ENCODE peak calls at places on chromosomes 3 and 15, in seven cellular contexts. One of them, this sample, is unnamed.

GRCh38 chr3:61832375-61833229 is 271.2 kb downstream of the PTPRG start:
- DNase-seq in esophagus squamous epithelium: no peak
- DNase-seq in SHP77: no peak
- DNase-seq in KG1: no peak
- DNase-seq in T47D: no peak
- DNase-seq in stimulated activated CD8-positive, alpha-beta memory T cell treated with anti-CD3 and anti-CD28 coated beads, Interleukin-15, amount 100 ng/mL, for 24 hours: no peak
- DNase-seq in iris pigment epithelial cell: no peak
- DNase-seq in this sample: no peak

GRCh38 chr3:13081603-13082360 is 8.6 kb upstream of the IQSEC1 start:
- DNase-seq in esophagus squamous epithelium: no peak
- DNase-seq in SHP77: peak; percentile 5
- DNase-seq in KG1: no peak
- DNase-seq in T47D: no peak
- DNase-seq in stimulated activated CD8-positive, alpha-beta memory T cell treated with anti-CD3 and anti-CD28 coated beads, Interleukin-15, amount 100 ng/mL, for 24 hours: no peak
- DNase-seq in iris pigment epithelial cell: no peak
- DNase-seq in this sample: no peak

GRCh38 chr3:66398228-66399025 is 102.4 kb downstream of the LRIG1 start:
- DNase-seq in esophagus squamous epithelium: no peak
- DNase-seq in SHP77: no peak
- DNase-seq in KG1: no peak
- DNase-seq in T47D: no peak
- DNase-seq in stimulated activated CD8-positive, alpha-beta memory T cell treated with anti-CD3 and anti-CD28 coated beads, Interleukin-15, amount 100 ng/mL, for 24 hours: no peak
- DNase-seq in iris pigment epithelial cell: no peak
- DNase-seq in this sample: no peak

GRCh38 chr3:134860141-134860540 is 65.1 kb downstream of the EPHB1 start:
- DNase-seq in esophagus squamous epithelium: no peak
- DNase-seq in SHP77: no peak
- DNase-seq in KG1: no peak
- DNase-seq in T47D: no peak
- DNase-seq in stimulated activated CD8-positive, alpha-beta memory T cell treated with anti-CD3 and anti-CD28 coated beads, Interleukin-15, amount 100 ng/mL, for 24 hours: no peak
- DNase-seq in iris pigment epithelial cell: no peak
- DNase-seq in this sample: no peak

GRCh38 chr15:77111813-77112212 is 40.9 kb upstream of the TSPAN3 start:
- DNase-seq in esophagus squamous epithelium: no peak
- DNase-seq in SHP77: no peak
- DNase-seq in KG1: no peak
- DNase-seq in T47D: no peak
- DNase-seq in stimulated activated CD8-positive, alpha-beta memory T cell treated with anti-CD3 and anti-CD28 coated beads, Interleukin-15, amount 100 ng/mL, for 24 hours: no peak
- DNase-seq in iris pigment epithelial cell: no peak
- DNase-seq in this sample: no peak

GRCh38 chr15:23049984-23050628 is 10.7 kb upstream of the TUBGCP5 start:
- DNase-seq in esophagus squamous epithelium: no peak
- DNase-seq in SHP77: no peak
- DNase-seq in KG1: no peak
- DNase-seq in T47D: no peak
- DNase-seq in stimulated activated CD8-positive, alpha-beta memory T cell treated with anti-CD3 and anti-CD28 coated beads, Interleukin-15, amount 100 ng/mL, for 24 hours: no peak
- DNase-seq in iris pigment epithelial cell: no peak
- DNase-seq in this sample: no peak

GRCh38 chr3:139982404-139982803 is 47.4 kb downstream of the CLSTN2 start:
- DNase-seq in esophagus squamous epithelium: no peak
- DNase-seq in SHP77: no peak
- DNase-seq in KG1: no peak
- DNase-seq in T47D: peak; percentile 44
- DNase-seq in stimulated activated CD8-positive, alpha-beta memory T cell treated with anti-CD3 and anti-CD28 coated beads, Interleukin-15, amount 100 ng/mL, for 24 hours: no peak
- DNase-seq in iris pigment epithelial cell: peak; percentile 5
- DNase-seq in this sample: no peak

GRCh38 chr3:76873509-76874242 is 166.2 kb upstream of the ROBO2 start:
- DNase-seq in esophagus squamous epithelium: no peak
- DNase-seq in SHP77: no peak
- DNase-seq in KG1: no peak
- DNase-seq in T47D: peak; percentile 30
- DNase-seq in stimulated activated CD8-positive, alpha-beta memory T cell treated with anti-CD3 and anti-CD28 coated beads, Interleukin-15, amount 100 ng/mL, for 24 hours: no peak
- DNase-seq in iris pigment epithelial cell: no peak
- DNase-seq in this sample: no peak

GRCh38 chr15:65336767-65337435 is 32.4 kb downstream of the RNU5B-1 start:
- DNase-seq in esophagus squamous epithelium: no peak
- DNase-seq in SHP77: no peak
- DNase-seq in KG1: no peak
- DNase-seq in T47D: no peak
- DNase-seq in stimulated activated CD8-positive, alpha-beta memory T cell treated with anti-CD3 and anti-CD28 coated beads, Interleukin-15, amount 100 ng/mL, for 24 hours: no peak
- DNase-seq in iris pigment epithelial cell: no peak
- DNase-seq in this sample: no peak

GRCh38 chr3:21729888-21730459 is 21.0 kb downstream of the ZNF385D start:
- DNase-seq in esophagus squamous epithelium: no peak
- DNase-seq in SHP77: no peak
- DNase-seq in KG1: no peak
- DNase-seq in T47D: no peak
- DNase-seq in stimulated activated CD8-positive, alpha-beta memory T cell treated with anti-CD3 and anti-CD28 coated beads, Interleukin-15, amount 100 ng/mL, for 24 hours: no peak
- DNase-seq in iris pigment epithelial cell: peak; percentile 30
- DNase-seq in this sample: no peak

GRCh38 chr15:27339138-27339537 is 368.2 kb downstream of the GABRG3 start:
- DNase-seq in esophagus squamous epithelium: no peak
- DNase-seq in SHP77: no peak
- DNase-seq in KG1: no peak
- DNase-seq in T47D: peak; percentile 50
- DNase-seq in stimulated activated CD8-positive, alpha-beta memory T cell treated with anti-CD3 and anti-CD28 coated beads, Interleukin-15, amount 100 ng/mL, for 24 hours: no peak
- DNase-seq in iris pigment epithelial cell: no peak
- DNase-seq in this sample: no peak

GRCh38 chr3:133256787-133257483 is 142.9 kb upstream of the BFSP2 start:
- DNase-seq in esophagus squamous epithelium: no peak
- DNase-seq in SHP77: no peak
- DNase-seq in KG1: no peak
- DNase-seq in T47D: no peak
- DNase-seq in stimulated activated CD8-positive, alpha-beta memory T cell treated with anti-CD3 and anti-CD28 coated beads, Interleukin-15, amount 100 ng/mL, for 24 hours: no peak
- DNase-seq in iris pigment epithelial cell: peak; percentile 15
- DNase-seq in this sample: no peak

GRCh38 chr15:101637549-101638318 is 14.4 kb downstream of the TM2D3 start:
- DNase-seq in esophagus squamous epithelium: no peak
- DNase-seq in SHP77: no peak
- DNase-seq in KG1: no peak
- DNase-seq in T47D: no peak
- DNase-seq in stimulated activated CD8-positive, alpha-beta memory T cell treated with anti-CD3 and anti-CD28 coated beads, Interleukin-15, amount 100 ng/mL, for 24 hours: no peak
- DNase-seq in iris pigment epithelial cell: peak; percentile 75
- DNase-seq in this sample: no peak

GRCh38 chr3:192570757-192571156 is 156.6 kb downstream of the FGF12 start:
- DNase-seq in esophagus squamous epithelium: no peak
- DNase-seq in SHP77: no peak
- DNase-seq in KG1: no peak
- DNase-seq in T47D: peak; percentile 60
- DNase-seq in stimulated activated CD8-positive, alpha-beta memory T cell treated with anti-CD3 and anti-CD28 coated beads, Interleukin-15, amount 100 ng/mL, for 24 hours: no peak
- DNase-seq in iris pigment epithelial cell: peak; percentile 4
- DNase-seq in this sample: no peak

GRCh38 chr15:96416934-96417759 is 86.6 kb downstream of the NR2F2 start:
- DNase-seq in esophagus squamous epithelium: no peak
- DNase-seq in SHP77: no peak
- DNase-seq in KG1: no peak
- DNase-seq in T47D: no peak
- DNase-seq in stimulated activated CD8-positive, alpha-beta memory T cell treated with anti-CD3 and anti-CD28 coated beads, Interleukin-15, amount 100 ng/mL, for 24 hours: no peak
- DNase-seq in iris pigment epithelial cell: peak; percentile 12
- DNase-seq in this sample: no peak

GRCh38 chr3:184176377-184177330 is 2.0 kb downstream of the AP2M1 start:
- DNase-seq in esophagus squamous epithelium: no peak
- DNase-seq in SHP77: no peak
- DNase-seq in KG1: no peak
- DNase-seq in T47D: no peak
- DNase-seq in stimulated activated CD8-positive, alpha-beta memory T cell treated with anti-CD3 and anti-CD28 coated beads, Interleukin-15, amount 100 ng/mL, for 24 hours: no peak
- DNase-seq in iris pigment epithelial cell: peak; percentile 98
- DNase-seq in this sample: no peak

GRCh38 chr15:99435761-99436346 is 129.9 kb upstream of the MEF2A start:
- DNase-seq in esophagus squamous epithelium: no peak
- DNase-seq in SHP77: no peak
- DNase-seq in KG1: no peak
- DNase-seq in T47D: no peak
- DNase-seq in stimulated activated CD8-positive, alpha-beta memory T cell treated with anti-CD3 and anti-CD28 coated beads, Interleukin-15, amount 100 ng/mL, for 24 hours: no peak
- DNase-seq in iris pigment epithelial cell: no peak
- DNase-seq in this sample: no peak

GRCh38 chr15:68676926-68677325 is 98.1 kb downstream of the CORO2B start:
- DNase-seq in esophagus squamous epithelium: no peak
- DNase-seq in SHP77: no peak
- DNase-seq in KG1: no peak
- DNase-seq in T47D: no peak
- DNase-seq in stimulated activated CD8-positive, alpha-beta memory T cell treated with anti-CD3 and anti-CD28 coated beads, Interleukin-15, amount 100 ng/mL, for 24 hours: no peak
- DNase-seq in iris pigment epithelial cell: no peak
- DNase-seq in this sample: no peak

GRCh38 chr15:60383008-60383694 is 14.6 kb downstream of the ANXA2 start:
- DNase-seq in esophagus squamous epithelium: no peak
- DNase-seq in SHP77: no peak
- DNase-seq in KG1: no peak
- DNase-seq in T47D: no peak
- DNase-seq in stimulated activated CD8-positive, alpha-beta memory T cell treated with anti-CD3 and anti-CD28 coated beads, Interleukin-15, amount 100 ng/mL, for 24 hours: no peak
- DNase-seq in iris pigment epithelial cell: no peak
- DNase-seq in this sample: no peak

GRCh38 chr15:44535509-44536297 is 1.2 kb upstream of the EIF3J start:
- DNase-seq in esophagus squamous epithelium: no peak
- DNase-seq in SHP77: no peak
- DNase-seq in KG1: no peak
- DNase-seq in T47D: peak; percentile 29
- DNase-seq in stimulated activated CD8-positive, alpha-beta memory T cell treated with anti-CD3 and anti-CD28 coated beads, Interleukin-15, amount 100 ng/mL, for 24 hours: no peak
- DNase-seq in iris pigment epithelial cell: no peak
- DNase-seq in this sample: no peak

GRCh38 chr3:45507820-45508317 is 86.7 kb upstream of the LIMD1 start:
- DNase-seq in esophagus squamous epithelium: no peak
- DNase-seq in SHP77: no peak
- DNase-seq in KG1: no peak
- DNase-seq in T47D: peak; percentile 27
- DNase-seq in stimulated activated CD8-positive, alpha-beta memory T cell treated with anti-CD3 and anti-CD28 coated beads, Interleukin-15, amount 100 ng/mL, for 24 hours: no peak
- DNase-seq in iris pigment epithelial cell: peak; percentile 87
- DNase-seq in this sample: no peak

GRCh38 chr15:90869601-90870353 is 1.4 kb downstream of the FURIN start:
- DNase-seq in esophagus squamous epithelium: no peak
- DNase-seq in SHP77: peak; percentile 51
- DNase-seq in KG1: no peak
- DNase-seq in T47D: no peak
- DNase-seq in stimulated activated CD8-positive, alpha-beta memory T cell treated with anti-CD3 and anti-CD28 coated beads, Interleukin-15, amount 100 ng/mL, for 24 hours: no peak
- DNase-seq in iris pigment epithelial cell: peak; percentile 87
- DNase-seq in this sample: peak; percentile 25

GRCh38 chr3:38717603-38718240 is 68.2 kb upstream of the SCN5A start:
- DNase-seq in esophagus squamous epithelium: no peak
- DNase-seq in SHP77: no peak
- DNase-seq in KG1: no peak
- DNase-seq in T47D: no peak
- DNase-seq in stimulated activated CD8-positive, alpha-beta memory T cell treated with anti-CD3 and anti-CD28 coated beads, Interleukin-15, amount 100 ng/mL, for 24 hours: no peak
- DNase-seq in iris pigment epithelial cell: no peak
- DNase-seq in this sample: no peak

GRCh38 chr3:44104043-44104442 is 137.6 kb upstream of the TOPAZ1 start:
- DNase-seq in esophagus squamous epithelium: no peak
- DNase-seq in SHP77: no peak
- DNase-seq in KG1: no peak
- DNase-seq in T47D: no peak
- DNase-seq in stimulated activated CD8-positive, alpha-beta memory T cell treated with anti-CD3 and anti-CD28 coated beads, Interleukin-15, amount 100 ng/mL, for 24 hours: no peak
- DNase-seq in iris pigment epithelial cell: no peak
- DNase-seq in this sample: no peak

GRCh38 chr3:39485547-39485946 is 18.1 kb downstream of the MOBP start:
- DNase-seq in esophagus squamous epithelium: no peak
- DNase-seq in SHP77: no peak
- DNase-seq in KG1: no peak
- DNase-seq in T47D: no peak
- DNase-seq in stimulated activated CD8-positive, alpha-beta memory T cell treated with anti-CD3 and anti-CD28 coated beads, Interleukin-15, amount 100 ng/mL, for 24 hours: no peak
- DNase-seq in iris pigment epithelial cell: no peak
- DNase-seq in this sample: no peak

GRCh38 chr3:69698728-69699127 is 40.5 kb upstream of the MITF start:
- DNase-seq in esophagus squamous epithelium: no peak
- DNase-seq in SHP77: no peak
- DNase-seq in KG1: no peak
- DNase-seq in T47D: no peak
- DNase-seq in stimulated activated CD8-positive, alpha-beta memory T cell treated with anti-CD3 and anti-CD28 coated beads, Interleukin-15, amount 100 ng/mL, for 24 hours: no peak
- DNase-seq in iris pigment epithelial cell: peak; percentile 40
- DNase-seq in this sample: no peak

GRCh38 chr3:3665546-3665945 is 133.7 kb upstream of the LRRN1 start:
- DNase-seq in esophagus squamous epithelium: no peak
- DNase-seq in SHP77: no peak
- DNase-seq in KG1: no peak
- DNase-seq in T47D: no peak
- DNase-seq in stimulated activated CD8-positive, alpha-beta memory T cell treated with anti-CD3 and anti-CD28 coated beads, Interleukin-15, amount 100 ng/mL, for 24 hours: no peak
- DNase-seq in iris pigment epithelial cell: peak; percentile 41
- DNase-seq in this sample: no peak

GRCh38 chr3:57556459-57557087 is 499 bp downstream of the PDE12 start:
- DNase-seq in esophagus squamous epithelium: no peak
- DNase-seq in SHP77: no peak
- DNase-seq in KG1: peak; percentile 68
- DNase-seq in T47D: no peak
- DNase-seq in stimulated activated CD8-positive, alpha-beta memory T cell treated with anti-CD3 and anti-CD28 coated beads, Interleukin-15, amount 100 ng/mL, for 24 hours: peak; percentile 19
- DNase-seq in iris pigment epithelial cell: peak; percentile 50
- DNase-seq in this sample: no peak

GRCh38 chr3:13515786-13516783 is 32.8 kb upstream of the FBLN2 start:
- DNase-seq in esophagus squamous epithelium: no peak
- DNase-seq in SHP77: no peak
- DNase-seq in KG1: no peak
- DNase-seq in T47D: no peak
- DNase-seq in stimulated activated CD8-positive, alpha-beta memory T cell treated with anti-CD3 and anti-CD28 coated beads, Interleukin-15, amount 100 ng/mL, for 24 hours: no peak
- DNase-seq in iris pigment epithelial cell: no peak
- DNase-seq in this sample: no peak

GRCh38 chr3:59108091-59108815 is 58.4 kb upstream of the CFAP20DC start:
- DNase-seq in esophagus squamous epithelium: no peak
- DNase-seq in SHP77: no peak
- DNase-seq in KG1: no peak
- DNase-seq in T47D: no peak
- DNase-seq in stimulated activated CD8-positive, alpha-beta memory T cell treated with anti-CD3 and anti-CD28 coated beads, Interleukin-15, amount 100 ng/mL, for 24 hours: no peak
- DNase-seq in iris pigment epithelial cell: peak; percentile 35
- DNase-seq in this sample: no peak

GRCh38 chr15:99016680-99017321 is 9.2 kb upstream of the PGPEP1L start:
- DNase-seq in esophagus squamous epithelium: no peak
- DNase-seq in SHP77: no peak
- DNase-seq in KG1: no peak
- DNase-seq in T47D: no peak
- DNase-seq in stimulated activated CD8-positive, alpha-beta memory T cell treated with anti-CD3 and anti-CD28 coated beads, Interleukin-15, amount 100 ng/mL, for 24 hours: no peak
- DNase-seq in iris pigment epithelial cell: peak; percentile 58
- DNase-seq in this sample: no peak

GRCh38 chr3:171374661-171375285 is 85.4 kb downstream of the TNIK start:
- DNase-seq in esophagus squamous epithelium: no peak
- DNase-seq in SHP77: no peak
- DNase-seq in KG1: no peak
- DNase-seq in T47D: no peak
- DNase-seq in stimulated activated CD8-positive, alpha-beta memory T cell treated with anti-CD3 and anti-CD28 coated beads, Interleukin-15, amount 100 ng/mL, for 24 hours: no peak
- DNase-seq in iris pigment epithelial cell: peak; percentile 87
- DNase-seq in this sample: no peak

GRCh38 chr3:172402090-172402489 is 46.2 kb downstream of the GHSR start:
- DNase-seq in esophagus squamous epithelium: no peak
- DNase-seq in SHP77: no peak
- DNase-seq in KG1: no peak
- DNase-seq in T47D: no peak
- DNase-seq in stimulated activated CD8-positive, alpha-beta memory T cell treated with anti-CD3 and anti-CD28 coated beads, Interleukin-15, amount 100 ng/mL, for 24 hours: no peak
- DNase-seq in iris pigment epithelial cell: no peak
- DNase-seq in this sample: no peak

GRCh38 chr3:56525291-56525690 is 31.7 kb upstream of the CCDC66 start:
- DNase-seq in esophagus squamous epithelium: no peak
- DNase-seq in SHP77: no peak
- DNase-seq in KG1: no peak
- DNase-seq in T47D: no peak
- DNase-seq in stimulated activated CD8-positive, alpha-beta memory T cell treated with anti-CD3 and anti-CD28 coated beads, Interleukin-15, amount 100 ng/mL, for 24 hours: no peak
- DNase-seq in iris pigment epithelial cell: no peak
- DNase-seq in this sample: no peak

GRCh38 chr3:10528046-10528445 is 22.7 kb upstream of the ATP2B2 start:
- DNase-seq in esophagus squamous epithelium: no peak
- DNase-seq in SHP77: no peak
- DNase-seq in KG1: no peak
- DNase-seq in T47D: no peak
- DNase-seq in stimulated activated CD8-positive, alpha-beta memory T cell treated with anti-CD3 and anti-CD28 coated beads, Interleukin-15, amount 100 ng/mL, for 24 hours: no peak
- DNase-seq in iris pigment epithelial cell: no peak
- DNase-seq in this sample: no peak

GRCh38 chr3:99678023-99678422 is 39.6 kb downstream of the COL8A1 start:
- DNase-seq in esophagus squamous epithelium: no peak
- DNase-seq in SHP77: no peak
- DNase-seq in KG1: no peak
- DNase-seq in T47D: no peak
- DNase-seq in stimulated activated CD8-positive, alpha-beta memory T cell treated with anti-CD3 and anti-CD28 coated beads, Interleukin-15, amount 100 ng/mL, for 24 hours: no peak
- DNase-seq in iris pigment epithelial cell: peak; percentile 88
- DNase-seq in this sample: no peak

GRCh38 chr3:41418961-41419691 is 219.8 kb downstream of the CTNNB1 start:
- DNase-seq in esophagus squamous epithelium: no peak
- DNase-seq in SHP77: no peak
- DNase-seq in KG1: peak; percentile 50
- DNase-seq in T47D: no peak
- DNase-seq in stimulated activated CD8-positive, alpha-beta memory T cell treated with anti-CD3 and anti-CD28 coated beads, Interleukin-15, amount 100 ng/mL, for 24 hours: no peak
- DNase-seq in iris pigment epithelial cell: peak; percentile 61
- DNase-seq in this sample: no peak

GRCh38 chr3:122560680-122561079 is 3.4 kb downstream of the PARP9 start:
- DNase-seq in esophagus squamous epithelium: no peak
- DNase-seq in SHP77: peak; percentile 66
- DNase-seq in KG1: peak; percentile 21
- DNase-seq in T47D: peak; percentile 89
- DNase-seq in stimulated activated CD8-positive, alpha-beta memory T cell treated with anti-CD3 and anti-CD28 coated beads, Interleukin-15, amount 100 ng/mL, for 24 hours: no peak
- DNase-seq in iris pigment epithelial cell: peak; percentile 70
- DNase-seq in this sample: no peak

This sample was measured in SIG-M5.